ENCODE peak calls at places on chromosomes 6 and 20, in seven cellular contexts. One of them, this sample, is unnamed.

GRCh38 chr6:116649129-116649528 is 19.4 kb downstream of the ZUP1 start:
- DNase-seq in HCT116: no peak
- DNase-seq in spleen: no peak
- DNase-seq in GM12878: no peak
- DNase-seq in endothelial cell of umbilical vein: peak
- DNase-seq in HepG2: no peak
- DNase-seq in prostate gland: no peak
- DNase-seq in this sample: no peak

GRCh38 chr6:97819680-97820079 is 536.7 kb upstream of the MMS22L start:
- DNase-seq in HCT116: no peak
- DNase-seq in spleen: no peak
- DNase-seq in GM12878: no peak
- DNase-seq in endothelial cell of umbilical vein: no peak
- DNase-seq in HepG2: no peak
- DNase-seq in prostate gland: no peak
- DNase-seq in this sample: no peak

GRCh38 chr20:61755971-61756421 is 309.7 kb downstream of the TAF4 start:
- DNase-seq in HCT116: no peak
- DNase-seq in spleen: peak
- DNase-seq in GM12878: no peak
- DNase-seq in endothelial cell of umbilical vein: no peak
- DNase-seq in HepG2: no peak
- DNase-seq in prostate gland: no peak
- DNase-seq in this sample: no peak

GRCh38 chr20:37901667-37902503 is 1.0 kb upstream of the VSTM2L start:
- DNase-seq in HCT116: peak
- DNase-seq in spleen: no peak
- DNase-seq in GM12878: no peak
- DNase-seq in endothelial cell of umbilical vein: peak
- DNase-seq in HepG2: peak
- DNase-seq in prostate gland: peak
- DNase-seq in this sample: no peak

GRCh38 chr20:2761885-2762284 is 38.5 kb downstream of the CPXM1 start:
- DNase-seq in HCT116: no peak
- DNase-seq in spleen: peak
- DNase-seq in GM12878: no peak
- DNase-seq in endothelial cell of umbilical vein: no peak
- DNase-seq in HepG2: no peak
- DNase-seq in prostate gland: no peak
- DNase-seq in this sample: no peak

GRCh38 chr20:61369731-61370520 is 117.9 kb downstream of the CDH4 start:
- DNase-seq in HCT116: no peak
- DNase-seq in spleen: peak
- DNase-seq in GM12878: no peak
- DNase-seq in endothelial cell of umbilical vein: no peak
- DNase-seq in HepG2: no peak
- DNase-seq in prostate gland: no peak
- DNase-seq in this sample: no peak

GRCh38 chr6:168914070-168914469 is 339.6 kb downstream of the THBS2 start:
- DNase-seq in HCT116: no peak
- DNase-seq in spleen: no peak
- DNase-seq in GM12878: no peak
- DNase-seq in endothelial cell of umbilical vein: no peak
- DNase-seq in HepG2: no peak
- DNase-seq in prostate gland: no peak
- DNase-seq in this sample: no peak

GRCh38 chr20:43749734-43750294 is 23.0 kb upstream of the GTSF1L start:
- DNase-seq in HCT116: peak
- DNase-seq in spleen: peak
- DNase-seq in GM12878: peak
- DNase-seq in endothelial cell of umbilical vein: peak
- DNase-seq in HepG2: peak
- DNase-seq in prostate gland: peak
- DNase-seq in this sample: peak

GRCh38 chr6:30942338-30943060 is 1.7 kb downstream of the MUCL3 start:
- DNase-seq in HCT116: peak
- DNase-seq in spleen: no peak
- DNase-seq in GM12878: no peak
- DNase-seq in endothelial cell of umbilical vein: peak
- DNase-seq in HepG2: peak
- DNase-seq in prostate gland: peak
- DNase-seq in this sample: no peak

GRCh38 chr6:48016027-48016755 is 94.8 kb downstream of the PTCHD4 start:
- DNase-seq in HCT116: no peak
- DNase-seq in spleen: no peak
- DNase-seq in GM12878: no peak
- DNase-seq in endothelial cell of umbilical vein: no peak
- DNase-seq in HepG2: no peak
- DNase-seq in prostate gland: no peak
- DNase-seq in this sample: no peak

GRCh38 chr20:51526754-51527153 is 15.8 kb downstream of the NFATC2 start:
- DNase-seq in HCT116: no peak
- DNase-seq in spleen: peak
- DNase-seq in GM12878: no peak
- DNase-seq in endothelial cell of umbilical vein: no peak
- DNase-seq in HepG2: no peak
- DNase-seq in prostate gland: no peak
- DNase-seq in this sample: no peak

GRCh38 chr20:17795003-17795402 is 95.2 kb downstream of the BANF2 start:
- DNase-seq in HCT116: no peak
- DNase-seq in spleen: no peak
- DNase-seq in GM12878: no peak
- DNase-seq in endothelial cell of umbilical vein: no peak
- DNase-seq in HepG2: no peak
- DNase-seq in prostate gland: no peak
- DNase-seq in this sample: no peak

GRCh38 chr20:44210422-44211176 is at the start of gene OSER1:
- DNase-seq in HCT116: peak
- DNase-seq in spleen: peak
- DNase-seq in GM12878: peak
- DNase-seq in endothelial cell of umbilical vein: peak
- DNase-seq in HepG2: peak
- DNase-seq in prostate gland: peak
- DNase-seq in this sample: peak

GRCh38 chr6:145347256-145347655 is 388.1 kb downstream of the EPM2A start:
- DNase-seq in HCT116: no peak
- DNase-seq in spleen: no peak
- DNase-seq in GM12878: no peak
- DNase-seq in endothelial cell of umbilical vein: no peak
- DNase-seq in HepG2: no peak
- DNase-seq in prostate gland: no peak
- DNase-seq in this sample: no peak

GRCh38 chr6:5732496-5732895 is 274.2 kb downstream of the NRN1 start:
- DNase-seq in HCT116: no peak
- DNase-seq in spleen: no peak
- DNase-seq in GM12878: no peak
- DNase-seq in endothelial cell of umbilical vein: no peak
- DNase-seq in HepG2: no peak
- DNase-seq in prostate gland: no peak
- DNase-seq in this sample: no peak

GRCh38 chr6:2976571-2977085 is 5.3 kb upstream of the SERPINB6 start:
- DNase-seq in HCT116: no peak
- DNase-seq in spleen: no peak
- DNase-seq in GM12878: no peak
- DNase-seq in endothelial cell of umbilical vein: peak
- DNase-seq in HepG2: no peak
- DNase-seq in prostate gland: no peak
- DNase-seq in this sample: no peak

GRCh38 chr20:38172344-38172743 is 7.3 kb upstream of the TGM2 start:
- DNase-seq in HCT116: no peak
- DNase-seq in spleen: no peak
- DNase-seq in GM12878: no peak
- DNase-seq in endothelial cell of umbilical vein: peak
- DNase-seq in HepG2: peak
- DNase-seq in prostate gland: no peak
- DNase-seq in this sample: no peak

GRCh38 chr6:100300221-100300736 is 164.4 kb downstream of the SIM1 start:
- DNase-seq in HCT116: peak
- DNase-seq in spleen: no peak
- DNase-seq in GM12878: no peak
- DNase-seq in endothelial cell of umbilical vein: peak
- DNase-seq in HepG2: peak
- DNase-seq in prostate gland: no peak
- DNase-seq in this sample: no peak

GRCh38 chr20:14561733-14562132 is 224.3 kb upstream of the FLRT3 start:
- DNase-seq in HCT116: no peak
- DNase-seq in spleen: no peak
- DNase-seq in GM12878: no peak
- DNase-seq in endothelial cell of umbilical vein: no peak
- DNase-seq in HepG2: no peak
- DNase-seq in prostate gland: no peak
- DNase-seq in this sample: no peak

GRCh38 chr6:6918216-6918983 is 189.4 kb upstream of the RREB1 start:
- DNase-seq in HCT116: peak
- DNase-seq in spleen: no peak
- DNase-seq in GM12878: peak
- DNase-seq in endothelial cell of umbilical vein: peak
- DNase-seq in HepG2: no peak
- DNase-seq in prostate gland: no peak
- DNase-seq in this sample: no peak

GRCh38 chr6:35970181-35970580 is 49.3 kb upstream of the SRPK1 start:
- DNase-seq in HCT116: no peak
- DNase-seq in spleen: no peak
- DNase-seq in GM12878: no peak
- DNase-seq in endothelial cell of umbilical vein: peak
- DNase-seq in HepG2: no peak
- DNase-seq in prostate gland: no peak
- DNase-seq in this sample: no peak

GRCh38 chr6:63174173-63174572 is 37.1 kb upstream of the FKBP1C start:
- DNase-seq in HCT116: no peak
- DNase-seq in spleen: no peak
- DNase-seq in GM12878: no peak
- DNase-seq in endothelial cell of umbilical vein: no peak
- DNase-seq in HepG2: no peak
- DNase-seq in prostate gland: no peak
- DNase-seq in this sample: no peak

GRCh38 chr6:38974389-38975133 is 74.0 kb upstream of the GLP1R start:
- DNase-seq in HCT116: no peak
- DNase-seq in spleen: no peak
- DNase-seq in GM12878: no peak
- DNase-seq in endothelial cell of umbilical vein: no peak
- DNase-seq in HepG2: no peak
- DNase-seq in prostate gland: peak
- DNase-seq in this sample: no peak

GRCh38 chr6:38975621-38976049 is 72.9 kb upstream of the GLP1R start:
- DNase-seq in HCT116: no peak
- DNase-seq in spleen: no peak
- DNase-seq in GM12878: no peak
- DNase-seq in endothelial cell of umbilical vein: peak
- DNase-seq in HepG2: no peak
- DNase-seq in prostate gland: no peak
- DNase-seq in this sample: no peak

GRCh38 chr6:38968702-38969149 is 79.9 kb upstream of the GLP1R start:
- DNase-seq in HCT116: no peak
- DNase-seq in spleen: no peak
- DNase-seq in GM12878: no peak
- DNase-seq in endothelial cell of umbilical vein: no peak
- DNase-seq in HepG2: no peak
- DNase-seq in prostate gland: no peak
- DNase-seq in this sample: no peak

GRCh38 chr6:38977101-38977500 is 71.5 kb upstream of the GLP1R start:
- DNase-seq in HCT116: no peak
- DNase-seq in spleen: no peak
- DNase-seq in GM12878: no peak
- DNase-seq in endothelial cell of umbilical vein: no peak
- DNase-seq in HepG2: no peak
- DNase-seq in prostate gland: no peak
- DNase-seq in this sample: no peak

DNA sequence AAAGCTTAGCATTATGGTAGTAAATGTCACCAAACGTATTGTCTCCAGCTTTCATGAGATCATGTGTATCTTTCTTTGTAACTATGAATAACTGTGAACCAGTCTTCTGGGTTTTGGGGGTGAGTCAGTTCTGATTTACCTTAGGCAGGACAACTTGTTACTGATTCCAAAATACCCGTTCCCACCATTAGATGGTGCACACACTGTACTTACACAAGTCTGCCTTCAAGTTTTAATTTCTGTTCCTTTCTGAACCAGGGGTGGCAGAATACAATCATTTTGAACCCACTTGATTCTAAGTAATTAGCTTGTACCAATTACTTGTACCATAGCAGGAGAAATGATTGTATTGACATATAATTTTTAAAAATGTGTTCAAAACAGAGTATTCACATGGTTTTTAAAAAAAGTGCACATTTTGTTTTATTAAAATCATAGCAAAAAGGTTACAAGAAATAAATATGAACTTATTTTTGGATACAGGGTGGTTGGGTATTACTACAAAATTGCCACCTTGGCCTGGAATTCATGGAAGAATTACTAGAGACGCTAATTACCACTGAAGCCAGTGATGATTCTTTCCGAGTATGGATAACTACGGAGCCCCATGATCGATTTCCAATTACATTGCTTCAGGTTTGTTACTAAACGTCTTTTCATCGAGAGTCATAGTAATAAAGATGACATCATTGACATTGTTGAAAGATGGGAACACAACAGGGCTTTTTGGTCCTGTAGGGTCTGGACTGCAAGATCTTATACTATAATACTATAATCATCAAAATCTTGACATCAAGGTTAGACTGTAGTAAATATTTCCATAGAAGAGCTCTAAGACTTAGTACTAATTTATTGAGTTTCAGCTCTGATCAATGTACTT is 75.2 kb upstream of the GLP1R start:
- DNase-seq in HCT116: peak
- DNase-seq in spleen: no peak
- DNase-seq in GM12878: peak
- DNase-seq in endothelial cell of umbilical vein: peak
- DNase-seq in HepG2: peak
- DNase-seq in prostate gland: peak
- DNase-seq in this sample: no peak
- TF ChIP-seq CTCF in HCT116: peak
- TF ChIP-seq CTCF in spleen: peak
- TF ChIP-seq CTCF in GM12878: peak
- TF ChIP-seq CTCF in endothelial cell of umbilical vein: peak
- TF ChIP-seq CTCF in HepG2: peak
- TF ChIP-seq CTCF in prostate gland: peak
- TF ChIP-seq CTCF in this sample: peak

GRCh38 chr6:15365273-15365687 is 119.4 kb downstream of the JARID2 start:
- DNase-seq in HCT116: no peak
- DNase-seq in spleen: peak
- DNase-seq in GM12878: no peak
- DNase-seq in endothelial cell of umbilical vein: peak
- DNase-seq in HepG2: no peak
- DNase-seq in prostate gland: peak
- DNase-seq in this sample: peak
- TF ChIP-seq POLR2AphosphoS5 in HCT116: no peak
- TF ChIP-seq POLR2AphosphoS5 in spleen: peak
- TF ChIP-seq POLR2AphosphoS5 in GM12878: no peak
- TF ChIP-seq POLR2AphosphoS5 in endothelial cell of umbilical vein: no peak
- TF ChIP-seq POLR2AphosphoS5 in HepG2: no peak
- TF ChIP-seq POLR2AphosphoS5 in prostate gland: peak
- TF ChIP-seq POLR2AphosphoS5 in this sample: peak

GRCh38 chr6:56757585-56757984 is 114.9 kb upstream of the DST start:
- DNase-seq in HCT116: no peak
- DNase-seq in spleen: no peak
- DNase-seq in GM12878: no peak
- DNase-seq in endothelial cell of umbilical vein: peak
- DNase-seq in HepG2: peak
- DNase-seq in prostate gland: peak
- DNase-seq in this sample: no peak
- TF ChIP-seq CTCF in HCT116: peak
- TF ChIP-seq CTCF in spleen: no peak
- TF ChIP-seq CTCF in GM12878: peak
- TF ChIP-seq CTCF in endothelial cell of umbilical vein: peak
- TF ChIP-seq CTCF in HepG2: peak
- TF ChIP-seq CTCF in prostate gland: peak
- TF ChIP-seq CTCF in this sample: peak

GRCh38 chr6:11364971-11365397 is 132.5 kb upstream of the NEDD9 start:
- DNase-seq in HCT116: no peak
- DNase-seq in spleen: no peak
- DNase-seq in GM12878: no peak
- DNase-seq in endothelial cell of umbilical vein: peak
- DNase-seq in HepG2: peak
- DNase-seq in prostate gland: peak
- DNase-seq in this sample: no peak
- TF ChIP-seq POLR2AphosphoS5 in HCT116: no peak
- TF ChIP-seq POLR2AphosphoS5 in spleen: peak
- TF ChIP-seq POLR2AphosphoS5 in GM12878: no peak
- TF ChIP-seq POLR2AphosphoS5 in endothelial cell of umbilical vein: no peak
- TF ChIP-seq POLR2AphosphoS5 in HepG2: no peak
- TF ChIP-seq POLR2AphosphoS5 in prostate gland: peak
- TF ChIP-seq POLR2AphosphoS5 in this sample: peak

This sample was measured in esophagus muscularis mucosa.